ENCODE peak calls at places on chromosomes 11 and 22, in six cellular contexts. U, G, B, S, C and L are unnamed samples.

GRCh38 chr11:46252373-46252914 is 25.0 kb upstream of the CREB3L1 start:
- DNase-seq in C (no peak), U (no peak), G (no peak), S (no peak), B (no peak), L (no peak)

GRCh38 chr11:56331861-56332491 is 13.9 kb upstream of the OR8K1 start:
- DNase-seq in S (no peak), B (no peak), U (no peak), G (no peak), C (no peak), L (no peak)

GRCh38 chr11:132072044-132072879 is 701.8 kb downstream of the NTM start:
- DNase-seq in U (no peak), S (no peak), C (no peak), G (peak), B (no peak), L (peak)

GRCh38 chr11:130737041-130737830 is 179.0 kb downstream of the SNX19 start:
- DNase-seq in B (no peak), G (peak), S (no peak), C (no peak), U (no peak), L (peak)

GRCh38 chr11:120632579-120632978 is 121.0 kb downstream of the GRIK4 start:
- DNase-seq in G (no peak), C (no peak), S (no peak), B (no peak), U (no peak), L (no peak)

GRCh38 chr11:60916669-60917206 is 2.8 kb downstream of the TMEM109 start:
- DNase-seq in G (no peak), C (no peak), U (no peak), B (no peak), S (no peak), L (no peak)

GRCh38 chr11:15967166-15967565 is 389.2 kb downstream of the SOX6 start:
- DNase-seq in G (no peak), C (no peak), S (no peak), U (no peak), B (peak), L (no peak)

GRCh38 chr22:47592791-47593190 is 830.3 kb downstream of the TBC1D22A start:
- DNase-seq in S (peak), C (peak), B (no peak), U (no peak), G (no peak), L (no peak)

GRCh38 chr11:69637956-69638871 is 2.7 kb upstream of the CCND1 start:
- DNase-seq in S (peak), U (no peak), C (peak), B (peak), G (peak), L (peak)

GRCh38 chr11:69640995-69641581 is at the start of gene CCND1:
- DNase-seq in G (peak), B (peak), S (peak), U (peak), C (peak), L (peak)

GRCh38 chr11:69640260-69640994 is 529 bp upstream of the CCND1 start:
- DNase-seq in C (no peak), U (peak), S (peak), B (no peak), G (no peak), L (peak)

GRCh38 chr11:69638941-69639681 is 1.8 kb upstream of the CCND1 start:
- DNase-seq in G (peak), C (peak), U (peak), S (peak), B (peak), L (peak)

GRCh38 chr11:69639843-69640242 is 1.1 kb upstream of the CCND1 start:
- DNase-seq in B (no peak), S (no peak), C (no peak), U (no peak), G (no peak), L (no peak)
- H3K4me3 ChIP-seq in B (peak), S (peak), C (peak), U (no peak), G (peak), L (peak)

GRCh38 chr11:118522571-118523072 is 4.7 kb upstream of the TTC36 start:
- DNase-seq in C (no peak), B (no peak), G (peak), S (no peak), U (no peak), L (peak)
- TF ChIP-seq CTCF in C (peak), B (peak), G (peak), S (peak), U (no peak), L (peak)

GRCh38 chr11:133531971-133532651 is at the start of gene OPCML:
- DNase-seq in S (no peak), U (no peak), B (no peak), C (no peak), G (no peak), L (no peak)
- H3K4me3 ChIP-seq in S (no peak), U (no peak), B (no peak), C (no peak), G (no peak), L (no peak)

GRCh38 chr22:49701380-49702067 is 126.1 kb downstream of the BRD1 start:
- DNase-seq in S (no peak), C (no peak), U (no peak), B (no peak), G (no peak), L (no peak)
- TF ChIP-seq CTCF in S (peak), C (no peak), U (peak), B (peak), G (peak), L (peak)

GRCh38 chr11:68324695-68325094 is 12.3 kb downstream of the LRP5 start:
- DNase-seq in U (no peak), S (no peak), C (no peak), B (no peak), G (no peak), L (no peak)
- H3K4me3 ChIP-seq in U (no peak), S (no peak), C (no peak), B (no peak), G (no peak), L (no peak)

GRCh38 chr11:123434262-123434661 is 4.2 kb downstream of the GRAMD1B start:
- DNase-seq in S (no peak), B (no peak), C (no peak), G (no peak), U (no peak), L (peak)
- TF ChIP-seq CTCF in S (no peak), B (no peak), C (no peak), G (peak), U (no peak), L (peak)